ENCODE peak calls at places on chromosomes 7 and 10, in four cellular contexts. I, Z, K and N are unnamed samples.

GRCh38 chr10:89458289-89458688 is 43.9 kb downstream of the IFIT5 start:
- DNase-seq in I (peak), K (peak), Z (no peak), N (no peak)

GRCh38 chr7:30930621-30931020 is 19.0 kb downstream of the AQP1 start:
- DNase-seq in I (no peak), Z (peak), K (no peak), N (no peak)

GRCh38 chr7:95244616-95245015 is 79.7 kb downstream of the PON1 start:
- DNase-seq in Z (no peak), I (no peak), K (no peak), N (no peak)

GRCh38 chr10:19290770-19291169 is 242.2 kb downstream of the MALRD1 start:
- DNase-seq in Z (no peak), I (no peak), K (no peak), N (no peak)

GRCh38 chr10:116722736-116723427 is 19.5 kb downstream of the HSPA12A start:
- DNase-seq in I (no peak), K (no peak), Z (no peak), N (no peak)

GRCh38 chr7:143303733-143304132 is 12.2 kb upstream of the CLCN1 start:
- DNase-seq in I (no peak), Z (no peak), K (no peak), N (no peak)

GRCh38 chr7:143361552-143362125 is 874 bp downstream of the FAM131B start:
- DNase-seq in K (no peak), Z (no peak), I (no peak), N (no peak)

GRCh38 chr10:31242902-31243301 is 76.1 kb upstream of the ZEB1 start:
- DNase-seq in I (peak), Z (peak), K (peak), N (peak)

GRCh38 chr7:105989686-105990085 is 26.6 kb downstream of the CDHR3 start:
- DNase-seq in Z (no peak), I (no peak), K (no peak), N (no peak)

GRCh38 chr10:60863796-60864195 is 80.2 kb downstream of the RHOBTB1 start:
- DNase-seq in Z (no peak), K (no peak), I (no peak), N (no peak)

GRCh38 chr7:125605241-125605640 is 675.6 kb upstream of the POT1 start:
- DNase-seq in I (no peak), Z (peak), K (no peak), N (no peak)

GRCh38 chr7:127689194-127689772 is 37.3 kb downstream of the SND1 start:
- DNase-seq in K (no peak), I (no peak), Z (no peak), N (no peak)

GRCh38 chr10:49611166-49611814 is 1.2 kb downstream of the SLC18A3 start:
- DNase-seq in Z (no peak), K (no peak), I (no peak), N (no peak)

DNA sequence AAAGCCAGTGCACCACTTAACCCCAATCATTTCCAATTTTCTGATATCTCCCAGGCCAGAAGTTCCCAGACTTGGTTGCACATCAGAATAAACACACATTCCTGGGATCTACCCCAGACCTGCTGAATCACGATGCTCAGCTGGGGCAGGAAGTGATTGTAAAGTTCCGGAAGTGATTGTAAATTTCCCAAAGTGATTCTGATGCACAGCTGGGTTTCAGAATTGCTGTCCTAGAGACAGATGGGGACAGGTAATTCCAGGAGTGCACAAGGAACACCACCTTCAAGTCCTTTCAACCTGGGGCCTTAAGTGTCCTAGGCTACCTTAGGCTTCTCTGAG is 104.2 kb upstream of the EEPD1 start:
- DNase-seq in Z (no peak), K (peak), I (peak), N (no peak)
- TF ChIP-seq FOS in Z (no peak), K (no peak), I (no peak), N (no peak)

DNA sequence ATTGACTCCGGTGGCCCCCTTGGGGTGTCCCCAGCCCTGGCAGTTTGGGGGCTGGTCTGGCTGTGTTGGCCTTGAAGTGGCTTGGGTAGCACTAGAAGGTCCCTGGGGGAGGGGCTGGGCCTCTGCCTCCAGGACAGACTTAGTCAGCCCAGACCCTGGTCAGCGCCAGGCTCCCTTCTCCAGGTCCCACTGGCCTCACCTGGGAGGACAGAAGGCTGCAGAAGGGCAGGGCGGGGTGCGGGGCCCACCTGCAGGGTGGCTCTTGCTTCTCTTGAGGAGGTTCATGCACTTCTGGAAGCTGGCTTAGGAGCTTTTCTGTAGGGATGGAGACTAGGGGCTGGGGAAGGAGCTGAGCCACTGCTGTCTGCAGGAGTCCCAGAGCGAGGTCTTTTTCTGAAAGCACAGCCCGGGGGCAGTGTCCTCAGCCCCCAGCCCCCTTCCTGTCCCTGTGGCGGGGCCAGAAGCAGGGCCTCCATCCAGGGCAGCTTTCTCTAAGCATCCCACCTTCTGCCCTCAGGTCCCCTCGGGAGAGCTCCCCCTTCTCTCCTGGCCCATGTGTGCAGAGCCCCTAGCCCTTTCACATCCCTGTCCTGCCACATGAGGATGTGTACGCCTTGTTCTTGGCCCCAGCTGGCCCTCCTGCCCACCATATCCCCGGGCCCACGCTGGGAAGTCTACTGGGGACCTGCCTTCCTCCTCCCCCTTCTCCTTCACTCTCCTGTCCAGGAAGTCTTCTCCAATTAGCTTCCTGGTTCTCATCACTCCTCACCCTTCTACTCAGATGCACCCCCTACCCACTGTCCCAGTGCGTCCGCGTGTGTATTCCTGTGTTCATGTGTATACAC is 11.0 kb downstream of the TBATA start:
- DNase-seq in K (no peak), I (no peak), Z (no peak), N (no peak)
- TF ChIP-seq FOS in K (no peak), I (no peak), Z (no peak), N (no peak)

GRCh38 chr10:29946953-29947700 is 112.3 kb downstream of the JCAD start:
- DNase-seq in Z (no peak), I (peak), K (peak), N (no peak)
- TF ChIP-seq FOS in Z (no peak), I (peak), K (peak), N (no peak)

GRCh38 chr7:158271646-158272045 is 316.0 kb downstream of the PTPRN2 start:
- DNase-seq in Z (no peak), I (no peak), K (no peak), N (no peak)
- TF ChIP-seq FOS in Z (no peak), I (no peak), K (no peak), N (no peak)

GRCh38 chr10:47354900-47355299 is 6.7 kb downstream of the RBP3 start:
- DNase-seq in I (no peak), Z (no peak), K (no peak), N (no peak)
- TF ChIP-seq FOS in I (no peak), Z (no peak), K (no peak), N (no peak)

DNA sequence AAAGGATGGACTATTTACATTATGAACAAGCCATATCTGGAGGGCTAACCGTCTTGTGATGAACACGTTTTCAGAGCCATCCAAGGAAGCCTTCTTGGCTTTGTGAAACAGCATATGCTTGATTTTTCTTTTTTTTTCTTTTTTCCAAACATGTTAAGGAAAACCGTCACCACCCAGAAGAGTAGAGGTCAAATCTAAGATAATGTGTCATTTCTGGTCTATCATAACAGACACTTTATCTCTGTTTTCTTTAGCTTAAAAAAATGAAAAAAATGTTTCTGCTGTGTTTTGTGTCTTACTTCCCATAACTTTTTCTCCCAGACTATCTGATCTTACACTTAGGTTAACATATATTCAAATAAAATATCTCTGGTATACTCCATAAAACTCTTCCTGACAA is 76.1 kb upstream of the DGKB start:
- DNase-seq in K (peak), I (no peak), Z (no peak), N (no peak)
- TF ChIP-seq FOS in K (peak), I (no peak), Z (no peak), N (no peak)

GRCh38 chr10:15236340-15236739 is 67.8 kb upstream of the NMT2 start:
- DNase-seq in K (no peak), I (no peak), Z (no peak), N (no peak)
- TF ChIP-seq FOS in K (no peak), I (no peak), Z (no peak), N (no peak)

GRCh38 chr7:131188367-131189339 is 139.0 kb upstream of the MKLN1 start:
- DNase-seq in K (peak), Z (peak), I (peak), N (peak)
- TF ChIP-seq FOS in K (peak), Z (peak), I (peak), N (no peak)